ENCODE peak calls at places on chromosome 14, in ten cellular contexts. X is HCT116, H is right lobe of liver, D is GM12892, N is NB4, E is A549, J is GM12891, Y is suprapubic skin, U is uterus, P is lower leg skin. K is an unnamed sample.

GRCh38 chr14:94559638-94560290 is 1.5 kb upstream of the SERPINA4 start:
- DNase-seq in X (no peak), H (peak), D (no peak), N (no peak), E (no peak), J (no peak), Y (no peak), U (no peak), P (no peak), K (no peak)

GRCh38 chr14:33539918-33540357 is 410.9 kb downstream of the EGLN3 start:
- DNase-seq in X (no peak), H (no peak), D (no peak), N (no peak), E (no peak), J (no peak), Y (no peak), U (no peak), P (no peak), K (no peak)

GRCh38 chr14:100052819-100053218 is 12.4 kb upstream of the EVL start:
- DNase-seq in X (no peak), H (no peak), D (no peak), N (no peak), E (no peak), J (no peak), Y (no peak), U (no peak), P (no peak), K (no peak)

GRCh38 chr14:51002406-51002984 is 58.2 kb upstream of the PYGL start:
- DNase-seq in X (no peak), H (no peak), D (no peak), N (no peak), E (no peak), J (no peak), Y (no peak), U (no peak), P (no peak), K (no peak)

GRCh38 chr14:96285667-96286066 is 29.7 kb downstream of the BDKRB1 start:
- DNase-seq in X (no peak), H (peak), D (no peak), N (no peak), E (no peak), J (no peak), Y (no peak), U (peak), P (no peak), K (no peak)

GRCh38 chr14:68690106-68690960 is 102.5 kb downstream of the ZFP36L1 start:
- DNase-seq in X (no peak), H (no peak), D (no peak), N (no peak), E (no peak), J (no peak), Y (peak), U (peak), P (no peak), K (no peak)

GRCh38 chr14:21476526-21476924 is 234 bp downstream of the RAB2B start:
- DNase-seq in X (no peak), H (peak), D (peak), N (no peak), E (peak), J (peak), Y (peak), U (no peak), P (no peak), K (peak)

GRCh38 chr14:55968741-55969140 is 149.5 kb upstream of the PELI2 start:
- DNase-seq in X (no peak), H (no peak), D (no peak), N (no peak), E (no peak), J (no peak), Y (no peak), U (no peak), P (no peak), K (no peak)

GRCh38 chr14:58639842-58640484 is 2.2 kb downstream of the DACT1 start:
- DNase-seq in X (peak), H (no peak), D (no peak), N (peak), E (peak), J (no peak), Y (no peak), U (peak), P (peak), K (no peak)

GRCh38 chr14:23727566-23728335 is 91.6 kb downstream of the DHRS2 start:
- DNase-seq in X (peak), H (no peak), D (no peak), N (peak), E (peak), J (peak), Y (no peak), U (no peak), P (no peak), K (peak)

GRCh38 chr14:69056389-69056788 is 77.3 kb upstream of the ACTN1 start:
- DNase-seq in X (peak), H (no peak), D (no peak), N (peak), E (no peak), J (no peak), Y (no peak), U (peak), P (no peak), K (no peak)

GRCh38 chr14:37946819-37947218 is 260.9 kb upstream of the SSTR1 start:
- DNase-seq in X (no peak), H (no peak), D (no peak), N (no peak), E (no peak), J (no peak), Y (no peak), U (no peak), P (no peak), K (no peak)

GRCh38 chr14:64113279-64113678 is 180.9 kb downstream of the ESR2 start:
- DNase-seq in X (no peak), H (peak), D (no peak), N (peak), E (no peak), J (no peak), Y (no peak), U (no peak), P (no peak), K (no peak)

GRCh38 chr14:71362920-71363584 is 455.8 kb downstream of the PCNX1 start:
- DNase-seq in X (no peak), H (no peak), D (no peak), N (peak), E (no peak), J (no peak), Y (no peak), U (no peak), P (no peak), K (no peak)

GRCh38 chr14:93317836-93318807 is 14.7 kb downstream of the BTBD7 start:
- DNase-seq in X (no peak), H (no peak), D (no peak), N (peak), E (peak), J (no peak), Y (no peak), U (no peak), P (no peak), K (peak)

GRCh38 chr14:60250318-60251035 is 1.5 kb downstream of the PPM1A start:
- DNase-seq in X (peak), H (no peak), D (no peak), N (peak), E (no peak), J (no peak), Y (no peak), U (no peak), P (no peak), K (no peak)

GRCh38 chr14:102140750-102141145 is 1.1 kb downstream of the WDR20 start:
- DNase-seq in X (no peak), H (no peak), D (no peak), N (no peak), E (no peak), J (no peak), Y (no peak), U (no peak), P (no peak), K (no peak)

GRCh38 chr14:36835145-36835544 is 173.5 kb downstream of the PAX9 start:
- DNase-seq in X (no peak), H (no peak), D (no peak), N (peak), E (no peak), J (no peak), Y (no peak), U (no peak), P (no peak), K (no peak)

GRCh38 chr14:97273540-97273939 is 476.4 kb downstream of the VRK1 start:
- DNase-seq in X (no peak), H (no peak), D (no peak), N (no peak), E (no peak), J (no peak), Y (no peak), U (no peak), P (no peak), K (no peak)

GRCh38 chr14:66140213-66140918 is 345.8 kb upstream of the CCDC196 start:
- DNase-seq in X (no peak), H (no peak), D (peak), N (peak), E (no peak), J (peak), Y (no peak), U (no peak), P (no peak), K (no peak)

GRCh38 chr14:96693986-96694385 is 103.2 kb upstream of the VRK1 start:
- DNase-seq in X (no peak), H (no peak), D (no peak), N (no peak), E (no peak), J (no peak), Y (no peak), U (no peak), P (no peak), K (no peak)

GRCh38 chr14:23119362-23120327 is 590 bp upstream of the CEBPE start:
- DNase-seq in X (no peak), H (no peak), D (peak), N (peak), E (no peak), J (peak), Y (no peak), U (no peak), P (no peak), K (no peak)

GRCh38 chr14:99234982-99235491 is 37.0 kb downstream of the BCL11B start:
- DNase-seq in X (peak), H (no peak), D (no peak), N (peak), E (no peak), J (no peak), Y (no peak), U (no peak), P (no peak), K (no peak)

GRCh38 chr14:95525999-95526398 is 8.9 kb upstream of the GLRX5 start:
- DNase-seq in X (no peak), H (no peak), D (no peak), N (no peak), E (no peak), J (no peak), Y (no peak), U (no peak), P (no peak), K (no peak)

GRCh38 chr14:55438066-55438683 is 2.2 kb downstream of the TBPL2 start:
- DNase-seq in X (peak), H (no peak), D (no peak), N (peak), E (peak), J (peak), Y (no peak), U (no peak), P (no peak), K (no peak)

GRCh38 chr14:98957211-98958047 is 314.6 kb downstream of the BCL11B start:
- DNase-seq in X (no peak), H (no peak), D (no peak), N (peak), E (peak), J (no peak), Y (peak), U (peak), P (peak), K (no peak)

GRCh38 chr14:74973003-74973614 is 17.7 kb upstream of the PGF start:
- DNase-seq in X (no peak), H (no peak), D (no peak), N (peak), E (no peak), J (peak), Y (no peak), U (peak), P (peak), K (no peak)
- TF ChIP-seq POLR2A in X (no peak), H (no peak), D (no peak), N (no peak), E (no peak), J (no peak), Y (no peak), U (no peak), P (no peak), K (no peak)

DNA sequence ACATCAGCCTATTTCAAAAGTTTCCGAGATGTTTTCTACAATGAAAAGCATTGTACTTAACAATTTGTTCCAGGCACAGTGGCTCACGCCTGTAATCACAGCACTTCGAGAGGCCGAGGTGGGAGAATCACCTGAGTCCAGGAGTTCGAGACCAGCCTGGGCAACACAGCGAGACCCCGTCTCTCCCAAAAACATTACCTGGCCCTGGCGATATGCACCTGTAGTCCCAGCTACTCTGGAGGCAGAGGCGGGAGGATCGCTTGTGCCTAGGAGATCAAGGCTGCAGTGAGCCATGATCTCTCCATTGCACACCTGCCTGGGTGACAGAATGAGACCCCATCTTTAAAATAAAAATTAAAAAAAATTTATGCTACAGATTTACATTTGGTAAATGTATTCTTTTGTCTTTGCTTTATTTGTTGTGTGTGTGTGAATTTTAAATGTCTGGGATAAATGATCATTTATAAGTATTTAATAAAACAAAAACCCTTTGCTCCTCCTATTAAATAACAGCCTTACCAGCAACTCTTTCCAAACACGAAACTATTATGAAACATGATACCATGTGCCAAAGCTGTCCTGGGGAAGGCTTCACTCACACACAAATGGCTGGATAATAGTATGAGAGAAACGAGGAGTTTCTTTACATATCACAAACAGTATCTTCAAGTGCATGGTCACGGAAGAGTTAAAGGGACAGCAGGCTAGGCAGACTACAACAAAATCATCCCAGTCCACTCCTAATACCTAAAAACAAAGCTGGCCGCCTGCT is 1.1 kb downstream of the ATXN3 start:
- DNase-seq in X (no peak), H (no peak), D (no peak), N (no peak), E (peak), J (peak), Y (no peak), U (no peak), P (no peak), K (no peak)
- TF ChIP-seq POLR2A in X (no peak), H (no peak), D (no peak), N (no peak), E (no peak), J (no peak), Y (no peak), U (no peak), P (no peak), K (no peak)

DNA sequence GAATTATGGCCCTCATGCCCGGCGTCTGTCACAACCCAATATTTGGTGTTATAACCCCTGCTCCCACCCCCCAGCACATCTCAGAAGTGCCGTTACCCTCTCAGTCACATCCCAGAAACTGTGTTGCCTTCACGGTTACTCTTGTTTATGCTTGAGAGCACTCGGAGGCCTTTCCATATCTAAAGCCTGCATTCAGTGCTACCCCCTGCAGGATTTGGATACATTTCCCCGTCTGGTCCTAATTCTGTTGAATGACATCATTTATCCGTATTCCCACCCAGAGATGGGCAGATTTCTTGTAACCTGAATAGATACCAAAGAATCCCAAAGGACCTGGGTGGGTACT is 19.1 kb upstream of the FOS start:
- DNase-seq in X (no peak), H (no peak), D (no peak), N (no peak), E (peak), J (no peak), Y (no peak), U (no peak), P (no peak), K (no peak)
- TF ChIP-seq POLR2A in X (no peak), H (no peak), D (no peak), N (no peak), E (no peak), J (no peak), Y (peak), U (no peak), P (no peak), K (no peak)

GRCh38 chr14:20418501-20418909 is 5.2 kb upstream of the TEP1 start:
- DNase-seq in X (no peak), H (no peak), D (no peak), N (no peak), E (no peak), J (no peak), Y (no peak), U (no peak), P (no peak), K (no peak)
- TF ChIP-seq POLR2A in X (no peak), H (no peak), D (no peak), N (no peak), E (no peak), J (no peak), Y (no peak), U (no peak), P (no peak), K (no peak)

K was measured in H54.